ENCODE peak calls at places on chromosomes 1 and 21, in eight cellular contexts. X is SK-N-SH, I is GM23248, D is OCI-LY7, M is hepatocyte, O is PC-3, Y is HCT116, N is MM.1S. H is an unnamed sample. For H4K20me1 and H3K9me2, the result is how much of the 10 kb centered on the place peaks cover.

GRCh38 chr1:25458550-25459298 is 28.0 kb downstream of the MACO1 start:
- DNase-seq in X (no peak), I (no peak), D (no peak), M (no peak), O (no peak), Y (no peak), N (no peak), H (no peak)

GRCh38 chr1:203521071-203521794 is 27.3 kb downstream of the OPTC start:
- DNase-seq in X (no peak), I (peak), D (no peak), M (peak), O (no peak), Y (no peak), N (no peak), H (no peak)

GRCh38 chr1:196910208-196910607 is 22.4 kb downstream of the CFHR4 start:
- DNase-seq in X (no peak), I (peak), D (no peak), M (no peak), O (peak), Y (no peak), N (no peak), H (peak)

GRCh38 chr1:231629132-231629531 is 2.5 kb downstream of the DISC1 start:
- DNase-seq in X (no peak), I (peak), D (no peak), M (no peak), O (no peak), Y (no peak), N (no peak), H (no peak)

GRCh38 chr1:207355060-207355459 is 33.6 kb downstream of the CD55 start:
- DNase-seq in X (no peak), I (peak), D (no peak), M (no peak), O (peak), Y (no peak), N (no peak), H (no peak)

GRCh38 chr1:224173523-224173922 is 9.5 kb upstream of the DEGS1 start:
- DNase-seq in X (no peak), I (no peak), D (no peak), M (no peak), O (peak), Y (no peak), N (no peak), H (no peak)

GRCh38 chr1:201726700-201727099 is 102.3 kb upstream of the IPO9 start:
- DNase-seq in X (no peak), I (no peak), D (no peak), M (no peak), O (no peak), Y (no peak), N (no peak), H (no peak)

GRCh38 chr1:31727849-31728248 is 24.0 kb upstream of the COL16A1 start:
- DNase-seq in X (no peak), I (no peak), D (no peak), M (no peak), O (no peak), Y (no peak), N (no peak), H (no peak)

GRCh38 chr1:235946570-235946981 is 79.9 kb upstream of the LYST start:
- DNase-seq in X (no peak), I (peak), D (peak), M (no peak), O (peak), Y (no peak), N (no peak), H (no peak)

GRCh38 chr1:165712764-165713163 is 14.4 kb upstream of the ALDH9A1 start:
- DNase-seq in X (no peak), I (no peak), D (no peak), M (no peak), O (no peak), Y (no peak), N (no peak), H (no peak)
- H4K20me1 ChIP-seq in X (under half), I (under half), D (under half), M (under half), O (under half), Y (under half), N (under half), H (under half)

GRCh38 chr21:43956019-43956666 is 56.0 kb upstream of the TRAPPC10 start:
- DNase-seq in X (no peak), I (no peak), D (no peak), M (no peak), O (no peak), Y (no peak), N (no peak), H (no peak)
- H3K27ac ChIP-seq in X (no peak), I (no peak), D (no peak), M (no peak), O (no peak), Y (no peak), N (no peak), H (no peak)

GRCh38 chr1:111779546-111779945 is 23.8 kb downstream of the DDX20 start:
- DNase-seq in X (no peak), I (no peak), D (no peak), M (no peak), O (no peak), Y (no peak), N (no peak), H (no peak)

GRCh38 chr1:111777301-111777700 is 21.6 kb downstream of the DDX20 start:
- DNase-seq in X (no peak), I (no peak), D (no peak), M (no peak), O (no peak), Y (no peak), N (no peak), H (no peak)

GRCh38 chr1:111778541-111779051 is 22.9 kb downstream of the DDX20 start:
- DNase-seq in X (no peak), I (no peak), D (no peak), M (no peak), O (no peak), Y (no peak), N (no peak), H (peak)

GRCh38 chr1:111776861-111777260 is 21.2 kb downstream of the DDX20 start:
- DNase-seq in X (no peak), I (no peak), D (no peak), M (no peak), O (no peak), Y (no peak), N (no peak), H (no peak)

DNA sequence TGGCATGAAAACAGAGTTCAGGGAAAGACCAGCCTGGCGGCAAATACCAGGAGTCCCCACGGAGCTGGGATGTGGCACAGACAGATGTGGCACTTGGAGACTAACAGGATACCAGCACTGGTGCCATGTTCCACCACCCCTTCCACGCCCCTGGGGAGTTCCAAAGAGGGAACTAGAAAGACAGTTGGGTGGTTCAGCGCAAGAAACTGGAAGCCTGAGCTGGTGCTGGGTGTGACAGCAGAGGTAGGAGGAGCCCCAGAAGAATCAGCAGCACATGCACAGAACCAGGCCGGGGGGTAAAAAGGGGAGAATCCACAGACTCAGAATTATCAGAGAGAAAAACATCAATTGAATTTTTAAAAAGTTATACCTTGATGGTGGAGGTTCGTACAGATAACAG is 22.4 kb downstream of the DDX20 start:
- DNase-seq in X (no peak), I (no peak), D (no peak), M (no peak), O (no peak), Y (no peak), N (no peak), H (no peak)
- H3K9me2 ChIP-seq in X (under half), I (under half), D (under half), M (under half), O (under half), Y (under half), N (under half), H (under half)

GRCh38 chr1:16445052-16445451 is 4.5 kb downstream of the NECAP2 start:
- DNase-seq in X (no peak), I (no peak), D (no peak), M (no peak), O (no peak), Y (no peak), N (no peak), H (no peak)
- H4K20me1 ChIP-seq in X (under half), I (under half), D (under half), M (under half), O (under half), Y (under half), N (under half), H (under half)

DNA sequence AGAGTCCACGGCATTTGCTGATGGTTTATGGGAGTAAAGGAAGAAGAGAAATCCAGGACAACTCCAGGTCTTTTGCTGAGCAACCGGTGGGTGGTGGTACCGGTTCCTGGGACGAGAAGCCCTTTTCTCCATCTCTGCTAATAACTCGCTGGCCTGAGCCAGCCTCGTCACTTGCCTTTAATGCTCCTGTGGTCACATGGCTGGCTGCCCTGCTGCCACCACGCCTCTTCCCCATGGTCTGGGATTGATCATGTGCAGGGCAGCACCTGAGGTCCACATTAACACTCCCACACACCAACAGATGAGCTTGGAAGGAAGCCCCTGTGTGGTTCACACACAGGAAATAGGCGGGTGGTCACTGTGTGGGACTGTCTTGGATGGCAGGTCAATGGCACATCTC is 10.3 kb upstream of the ETS2 start:
- DNase-seq in X (no peak), I (no peak), D (no peak), M (no peak), O (no peak), Y (no peak), N (no peak), H (no peak)
- H3K27ac ChIP-seq in X (no peak), I (no peak), D (no peak), M (no peak), O (no peak), Y (no peak), N (no peak), H (no peak)

GRCh38 chr1:218516526-218516925 is 171.4 kb downstream of the TGFB2 start:
- DNase-seq in X (no peak), I (no peak), D (no peak), M (no peak), O (no peak), Y (no peak), N (no peak), H (no peak)

GRCh38 chr1:218514694-218515093 is 169.6 kb downstream of the TGFB2 start:
- DNase-seq in X (no peak), I (no peak), D (no peak), M (no peak), O (peak), Y (no peak), N (no peak), H (no peak)

GRCh38 chr1:218521414-218522169 is 176.5 kb downstream of the TGFB2 start:
- DNase-seq in X (no peak), I (peak), D (peak), M (peak), O (peak), Y (peak), N (peak), H (peak)

GRCh38 chr1:218517507-218517906 is 172.4 kb downstream of the TGFB2 start:
- DNase-seq in X (peak), I (no peak), D (no peak), M (no peak), O (no peak), Y (no peak), N (no peak), H (no peak)

DNA sequence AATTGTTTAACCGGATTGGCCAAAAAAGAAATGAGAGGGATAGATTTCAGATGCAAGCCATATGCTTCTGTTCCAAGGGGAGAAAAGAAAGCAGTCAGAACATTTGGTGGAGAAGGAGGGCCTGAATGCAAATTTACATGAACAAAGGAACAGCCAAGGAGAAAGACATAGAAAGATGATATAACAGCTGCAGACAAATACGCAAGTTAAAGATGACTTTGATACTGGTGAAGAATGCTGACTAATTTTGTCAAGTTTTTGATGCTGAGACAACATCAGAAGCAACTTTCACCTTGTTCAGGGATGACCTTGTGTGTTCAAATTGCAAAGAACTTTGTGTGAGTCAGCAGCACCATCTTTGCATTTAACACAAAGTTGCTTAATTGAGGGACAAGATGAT is 173.2 kb downstream of the TGFB2 start:
- DNase-seq in X (no peak), I (no peak), D (no peak), M (no peak), O (no peak), Y (no peak), N (no peak), H (no peak)
- H3K9me2 ChIP-seq in X (under half), I (under half), D (under half), M (under half), O (under half), Y (under half), N (under half), H (under half)

DNA sequence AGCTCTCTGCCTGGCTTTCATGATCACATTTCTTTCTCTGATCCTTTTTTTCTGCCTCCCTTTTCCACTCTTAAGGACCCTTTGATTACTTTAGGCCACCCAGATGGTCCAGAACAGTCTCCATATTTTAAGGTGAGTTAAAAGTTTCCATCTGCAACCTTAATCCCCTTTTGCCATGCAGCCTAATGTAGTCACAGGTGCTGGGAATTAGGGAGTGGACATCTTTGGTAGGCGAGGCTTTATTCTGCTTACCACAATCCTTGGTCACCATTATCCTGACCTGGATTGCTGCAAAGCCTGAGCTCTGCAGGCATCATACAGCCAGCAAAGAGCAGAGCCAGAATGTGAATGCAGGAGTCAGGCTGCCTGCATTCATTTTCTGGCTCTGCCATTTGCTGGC is 95.9 kb downstream of the XCL2 start:
- DNase-seq in X (no peak), I (no peak), D (no peak), M (no peak), O (no peak), Y (no peak), N (no peak), H (no peak)
- H4K20me1 ChIP-seq in X (under half), I (under half), D (under half), M (under half), O (under half), Y (under half), N (under half), H (under half)

GRCh38 chr1:100851726-100852125 is 42.9 kb downstream of the EXTL2 start:
- DNase-seq in X (no peak), I (peak), D (no peak), M (no peak), O (no peak), Y (no peak), N (no peak), H (no peak)

GRCh38 chr1:100847481-100847880 is 47.2 kb downstream of the EXTL2 start:
- DNase-seq in X (no peak), I (peak), D (no peak), M (no peak), O (no peak), Y (no peak), N (no peak), H (no peak)
- H3K27ac ChIP-seq in X (peak), I (peak), D (no peak), M (no peak), O (no peak), Y (no peak), N (no peak), H (no peak)

H was measured in GM23338.